ENCODE peak calls at places on chromosome 19, in four cellular contexts. F is CD8-positive, alpha-beta T cell; G is epithelial cell of esophagus; I is ascending aorta. O is an unnamed sample.

GRCh38 chr19:55372316-55373081 is 2.2 kb upstream of the IL11 start:
- DNase-seq in F (no peak), G (no peak), I (no peak), O (no peak)

GRCh38 chr19:45130888-45131615 is 29.7 kb downstream of the NKPD1 start:
- DNase-seq in I (no peak), F (no peak), G (peak; percentile 61), O (peak; percentile 62)

GRCh38 chr19:15107056-15108010 is at the start of gene SYDE1:
- DNase-seq in G (no peak), I (peak; percentile 78), F (no peak), O (no peak)

GRCh38 chr19:8577247-8577646 is at the start of gene MYO1F:
- DNase-seq in G (no peak), I (no peak), F (no peak), O (no peak)

GRCh38 chr19:34990578-34991192 is 9.4 kb upstream of the GRAMD1A start:
- DNase-seq in G (no peak), F (no peak), I (no peak), O (no peak)

GRCh38 chr19:7351861-7352260 is 3.1 kb downstream of the ARHGEF18 start:
- DNase-seq in F (no peak), I (no peak), G (no peak), O (no peak)

GRCh38 chr19:16586477-16586871 is 14.3 kb upstream of the SLC35E1 start:
- DNase-seq in I (no peak), G (no peak), F (no peak), O (no peak)

GRCh38 chr19:28042516-28042915 is 1170.4 kb downstream of the UQCRFS1 start:
- DNase-seq in F (no peak), G (no peak), I (no peak), O (no peak)

GRCh38 chr19:17448190-17448967 is at the start of gene TMEM221:
- DNase-seq in F (peak; percentile 29), G (peak; percentile 27), I (peak; percentile 73), O (no peak)

GRCh38 chr19:11881151-11881800 is 6.3 kb upstream of the ZNF69 start:
- DNase-seq in G (peak; percentile 59), I (no peak), F (peak; percentile 43), O (peak; percentile 40)

GRCh38 chr19:34316741-34317241 is 48.2 kb upstream of the GPI start:
- DNase-seq in G (peak; percentile 11), I (no peak), F (no peak), O (peak; percentile 15)

GRCh38 chr19:35911790-35912189 is 3.7 kb upstream of the TYROBP start:
- DNase-seq in I (no peak), G (peak; percentile 86), F (no peak), O (peak; percentile 85)

DNA sequence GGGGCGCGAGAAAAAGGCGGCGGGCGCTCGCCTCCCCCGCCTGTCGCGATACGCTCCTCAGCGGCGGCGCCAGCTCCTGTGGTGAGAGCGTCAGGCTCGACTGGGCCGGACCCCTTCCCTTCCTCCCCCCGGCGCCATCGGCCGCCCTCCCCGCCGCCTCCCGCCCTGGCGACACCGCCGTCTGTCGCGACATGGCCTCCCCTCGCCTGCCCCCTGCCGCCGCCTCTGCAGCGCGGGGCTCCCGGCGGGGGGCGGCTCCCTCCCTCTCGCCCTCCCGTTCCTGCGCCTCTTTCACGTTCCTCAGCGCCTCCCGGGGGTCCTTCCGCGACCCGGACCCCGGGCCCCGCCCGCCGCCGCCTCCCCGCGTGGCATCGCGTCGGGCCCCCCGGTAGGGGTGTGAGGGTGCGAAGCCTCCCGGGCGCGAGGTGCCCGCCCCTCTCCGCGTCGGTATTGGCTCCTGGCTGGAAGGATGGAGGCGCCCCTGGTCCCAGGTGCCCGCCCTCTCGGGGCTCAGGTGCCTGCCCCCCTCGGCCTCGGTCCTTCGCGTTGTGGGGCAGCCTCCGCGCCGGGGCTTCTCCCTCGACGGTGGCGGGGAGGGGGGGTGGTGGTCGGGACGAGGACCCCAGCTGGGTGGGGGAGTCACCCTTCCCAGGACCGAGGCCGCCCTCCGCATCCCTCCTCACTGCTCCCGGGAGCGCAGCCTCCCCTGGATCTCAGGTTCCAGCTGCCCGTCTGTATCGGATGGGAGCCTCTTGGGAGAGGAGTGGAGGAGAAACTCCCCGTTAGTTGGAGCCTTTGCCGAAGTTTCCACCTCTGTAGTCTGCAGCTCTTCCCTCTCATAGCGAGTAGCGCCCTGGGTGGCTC is 583 bp downstream of the CNOT3 start:
- DNase-seq in F (no peak), G (no peak), I (no peak), O (no peak)
- TF ChIP-seq CTCF in F (peak; percentile 26), G (no peak), I (no peak), O (peak; percentile 32)

GRCh38 chr19:801861-802496 is 4.7 kb downstream of the PTBP1 start:
- DNase-seq in I (no peak), G (peak; percentile 41), F (no peak), O (no peak)

GRCh38 chr19:801030-801860 is 4.0 kb downstream of the PTBP1 start:
- DNase-seq in F (no peak), I (peak; percentile 82), G (no peak), O (peak; percentile 32)

GRCh38 chr19:799076-799881 is 2.0 kb downstream of the PTBP1 start:
- DNase-seq in I (no peak), F (no peak), G (peak; percentile 47), O (peak; percentile 23)

GRCh38 chr19:798415-799075 is 1.3 kb downstream of the PTBP1 start:
- DNase-seq in F (no peak), I (no peak), G (no peak), O (no peak)

GRCh38 chr19:800360-801029 is 3.2 kb downstream of the PTBP1 start:
- DNase-seq in G (peak; percentile 85), F (no peak), I (no peak), O (peak; percentile 43)
- H3K4me3 ChIP-seq in G (peak overlapping the region; percentile 54), F (no peak overlapping the region), I (peak overlapping the region; percentile 39), O (peak overlapping the region; percentile 23)

GRCh38 chr19:4067396-4068057 is 828 bp upstream of the ZBTB7A start:
- DNase-seq in F (peak; percentile 38), G (no peak), I (no peak), O (no peak)
- TF ChIP-seq CTCF in F (no peak), G (no peak), I (no peak), O (no peak)

GRCh38 chr19:10332965-10333757 is at the start of gene RAVER1:
- DNase-seq in G (peak; percentile 99), F (peak; percentile 98), I (peak; percentile 99), O (peak; percentile 87)

GRCh38 chr19:10332158-10332964 is 968 bp downstream of the RAVER1 start:
- DNase-seq in F (no peak), I (no peak), G (no peak), O (no peak)

GRCh38 chr19:10334340-10335148 is 1.2 kb upstream of the RAVER1 start:
- DNase-seq in G (peak; percentile 95), I (peak; percentile 98), F (no peak), O (peak; percentile 86)

GRCh38 chr19:10333758-10334339 is 520 bp upstream of the RAVER1 start:
- DNase-seq in F (no peak), I (no peak), G (no peak), O (no peak)

DNA sequence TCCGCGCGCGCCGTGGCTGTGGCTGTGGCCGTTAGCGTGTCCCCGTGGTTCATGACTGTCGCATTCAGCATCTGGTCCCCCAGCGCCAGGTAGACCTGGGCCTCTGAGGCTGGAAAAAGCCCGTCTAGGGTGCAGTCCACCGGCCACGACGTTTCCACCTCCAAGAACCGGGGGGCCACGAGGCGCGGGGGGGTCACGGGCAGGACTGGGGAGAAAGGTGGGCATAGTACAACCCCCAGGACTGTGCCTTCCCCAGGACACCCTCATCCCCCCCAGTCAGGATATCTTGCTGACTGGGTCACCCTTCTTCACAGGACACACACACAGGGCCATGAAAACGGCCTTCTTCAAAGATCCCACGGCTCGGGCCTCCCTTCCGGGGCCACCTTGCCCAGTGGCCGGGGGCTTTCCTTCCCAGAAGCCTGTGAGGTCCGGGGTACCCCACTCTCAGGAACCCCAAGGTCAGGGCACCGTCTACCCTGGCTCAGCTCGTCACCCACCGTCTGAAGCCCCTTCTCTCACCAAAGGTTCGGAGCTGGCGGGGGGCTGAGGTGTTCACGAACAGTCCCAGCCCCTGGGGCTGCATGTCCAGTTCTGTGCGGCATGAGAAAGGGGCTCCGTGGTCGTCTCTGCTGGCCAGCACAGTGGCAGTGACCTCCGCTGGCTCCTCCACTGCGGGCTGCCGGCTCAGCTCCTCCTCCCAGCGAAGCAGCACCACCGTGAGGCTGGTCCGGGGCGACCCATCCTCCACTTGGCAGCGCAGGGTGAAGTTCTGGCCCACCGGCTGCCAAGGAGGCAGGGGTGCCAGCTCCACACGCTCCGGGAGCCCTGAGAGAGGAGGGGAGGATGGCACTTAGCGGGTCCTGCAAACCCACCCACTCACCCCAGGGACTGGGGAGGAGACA is 2.1 kb upstream of the RAVER1 start:
- DNase-seq in G (no peak), F (no peak), I (no peak), O (no peak)
- H3K4me3 ChIP-seq in G (peak overlapping the region; percentile 61), F (no peak overlapping the region), I (peak overlapping the region; percentile 89), O (peak overlapping the region; percentile 93)

O was measured in bronchial epithelial cell.